ENCODE peak calls at places on chromosomes 12 and 14, in seven cellular contexts. L is neural progenitor cell; T is NCI-H2029; K is effector memory CD8-positive, alpha-beta T cell; J is heart left ventricle; Z is caudate nucleus; D is fibroblast of villous mesenchyme. C is an unnamed sample.

GRCh38 chr14:88775532-88775931 is 17.2 kb downstream of the EML5 start:
- DNase-seq in L (no peak), T (no peak), K (no peak), J (no peak), Z (no peak), D (no peak), C (no peak)

GRCh38 chr12:114916531-114916930 is 232.6 kb upstream of the TBX3 start:
- DNase-seq in L (no peak), T (no peak), K (no peak), J (no peak), Z (no peak), D (no peak), C (no peak)

GRCh38 chr12:53966070-53966384 is 6.9 kb upstream of the HOXC11 start:
- DNase-seq in L (no peak), T (no peak), K (no peak), J (no peak), Z (no peak), D (no peak), C (no peak)

GRCh38 chr12:68222336-68222735 is 3.3 kb downstream of the IL26 start:
- DNase-seq in L (no peak), T (peak), K (no peak), J (no peak), Z (no peak), D (no peak), C (no peak)

GRCh38 chr14:31950760-31951637 is 126.1 kb upstream of the ARHGAP5 start:
- DNase-seq in L (peak), T (no peak), K (no peak), J (peak), Z (no peak), D (peak), C (no peak)

GRCh38 chr12:57145460-57146059 is 1.9 kb downstream of the LRP1-AS start:
- DNase-seq in L (no peak), T (no peak), K (no peak), J (no peak), Z (peak), D (no peak), C (no peak)

GRCh38 chr12:97324471-97324870 is 138.1 kb upstream of the RMST start:
- DNase-seq in L (no peak), T (no peak), K (no peak), J (no peak), Z (no peak), D (no peak), C (no peak)

GRCh38 chr12:121087467-121088207 is 45.0 kb upstream of the P2RX7 start:
- DNase-seq in L (no peak), T (no peak), K (no peak), J (no peak), Z (no peak), D (no peak), C (peak)

GRCh38 chr12:49872781-49873181 is 29.9 kb upstream of the BCDIN3D start:
- DNase-seq in L (no peak), T (peak), K (no peak), J (no peak), Z (no peak), D (peak), C (no peak)

GRCh38 chr14:96934961-96935360 is 137.8 kb downstream of the VRK1 start:
- DNase-seq in L (no peak), T (no peak), K (no peak), J (no peak), Z (no peak), D (no peak), C (no peak)

C was measured in OCI-M1.